ENCODE peak calls at places on chromosomes 16 and 17, in eight cellular contexts. Z is ascending aorta, O is H9, T is neuronal stem cell, K is colonic mucosa, I is kidney, S is right cardiac atrium, G is IMR-90. J is an unnamed sample.

GRCh38 chr17:38749222-38750043 is 1.3 kb upstream of the PCGF2 start:
- DNase-seq in T (peak; percentile 77), K (peak; percentile 93), I (peak; percentile 97), G (peak; percentile 52), O (peak; percentile 93), Z (no peak), S (peak; percentile 96), J (peak; percentile 89)

GRCh38 chr17:50059759-50060273 is 3.9 kb downstream of the ITGA3 start:
- DNase-seq in S (peak; percentile 71), G (peak; percentile 61), Z (peak; percentile 63), K (no peak), T (no peak), I (peak; percentile 81), O (no peak), J (no peak)

GRCh38 chr17:68600123-68600880 is 865 bp downstream of the FAM20A start:
- DNase-seq in G (no peak), T (peak; percentile 44), K (no peak), I (peak; percentile 83), S (peak; percentile 83), Z (no peak), O (peak; percentile 88), J (no peak)

GRCh38 chr17:74380086-74380958 is 13.0 kb downstream of the GPR142 start:
- DNase-seq in G (no peak), O (peak; percentile 36), S (no peak), T (no peak), Z (no peak), K (peak; percentile 74), I (no peak), J (no peak)

GRCh38 chr17:80219013-80219776 is 938 bp downstream of the SGSH start:
- DNase-seq in I (peak; percentile 88), O (peak; percentile 44), S (peak; percentile 88), K (peak; percentile 81), Z (peak; percentile 66), T (no peak), G (peak; percentile 80), J (peak; percentile 77)

GRCh38 chr17:50511058-50511457 is 2.8 kb downstream of the MYCBPAP start:
- DNase-seq in K (no peak), T (no peak), Z (no peak), S (no peak), O (no peak), I (peak; percentile 42), G (peak; percentile 50), J (no peak)

GRCh38 chr16:81904320-81904719 is 107.0 kb downstream of the SDR42E1 start:
- DNase-seq in T (no peak), K (no peak), O (no peak), G (no peak), I (no peak), S (no peak), Z (no peak), J (no peak)

GRCh38 chr17:2084129-2084765 is 29.3 kb downstream of the HIC1 start:
- DNase-seq in G (peak; percentile 53), O (no peak), S (peak; percentile 75), I (no peak), T (no peak), K (peak; percentile 79), Z (no peak), J (no peak)

GRCh38 chr17:62051053-62051452 is 14.0 kb downstream of the MED13 start:
- DNase-seq in K (no peak), G (no peak), I (no peak), O (no peak), S (no peak), T (no peak), Z (no peak), J (no peak)

GRCh38 chr16:29868396-29868795 is 5.4 kb upstream of the CDIPT start:
- DNase-seq in T (no peak), O (no peak), Z (no peak), K (no peak), I (no peak), G (no peak), S (no peak), J (no peak)

GRCh38 chr16:28895609-28896008 is 17.3 kb downstream of the ATP2A1 start:
- DNase-seq in I (no peak), K (no peak), Z (no peak), G (no peak), T (no peak), S (no peak), O (no peak), J (no peak)

GRCh38 chr17:58267347-58268324 is 13.1 kb downstream of the MPO start:
- DNase-seq in K (no peak), G (no peak), Z (no peak), T (no peak), O (no peak), I (no peak), S (no peak), J (no peak)

GRCh38 chr17:38702900-38703741 is 2.0 kb upstream of the MLLT6 start:
- DNase-seq in I (peak; percentile 81), Z (no peak), K (peak; percentile 50), G (no peak), T (no peak), O (peak; percentile 46), S (no peak), J (no peak)

GRCh38 chr16:81645303-81645702 is 133.8 kb upstream of the PLCG2 start:
- DNase-seq in G (peak; percentile 85), O (peak; percentile 51), S (peak; percentile 75), Z (peak; percentile 26), T (no peak), I (peak; percentile 84), K (no peak), J (peak; percentile 87)

GRCh38 chr17:12290207-12290606 is 269.5 kb downstream of the MAP2K4 start:
- DNase-seq in O (no peak), T (no peak), K (no peak), G (no peak), Z (peak; percentile 24), S (no peak), I (no peak), J (no peak)

GRCh38 chr17:81260641-81261040 is 21.5 kb downstream of the NDUFAF8 start:
- DNase-seq in T (no peak), K (no peak), I (no peak), Z (no peak), S (peak; percentile 51), O (no peak), G (no peak), J (no peak)

GRCh38 chr17:81261096-81261495 is 22.0 kb downstream of the NDUFAF8 start:
- DNase-seq in S (peak; percentile 42), O (no peak), Z (no peak), K (no peak), I (no peak), T (no peak), G (no peak), J (no peak)

GRCh38 chr17:81263371-81264181 is 24.5 kb downstream of the NDUFAF8 start:
- DNase-seq in T (no peak), G (no peak), S (peak; percentile 40), I (no peak), K (no peak), Z (no peak), O (no peak), J (no peak)

GRCh38 chr17:81260171-81260570 is 21.1 kb downstream of the NDUFAF8 start:
- DNase-seq in Z (no peak), S (no peak), G (no peak), I (no peak), T (no peak), O (no peak), K (no peak), J (no peak)

GRCh38 chr17:81261582-81262336 is 22.6 kb downstream of the NDUFAF8 start:
- DNase-seq in O (no peak), Z (no peak), K (no peak), G (no peak), T (no peak), I (no peak), S (peak; percentile 39), J (no peak)
- H3K4me1 ChIP-seq in O (no peaks in the 10 kb centered on the region), Z (no peaks in the 10 kb centered on the region), K (no peaks in the 10 kb centered on the region), G (no peaks in the 10 kb centered on the region), T (no peaks in the 10 kb centered on the region), I (no peaks in the 10 kb centered on the region), S (no peaks in the 10 kb centered on the region), J (no peaks in the 10 kb centered on the region)

DNA sequence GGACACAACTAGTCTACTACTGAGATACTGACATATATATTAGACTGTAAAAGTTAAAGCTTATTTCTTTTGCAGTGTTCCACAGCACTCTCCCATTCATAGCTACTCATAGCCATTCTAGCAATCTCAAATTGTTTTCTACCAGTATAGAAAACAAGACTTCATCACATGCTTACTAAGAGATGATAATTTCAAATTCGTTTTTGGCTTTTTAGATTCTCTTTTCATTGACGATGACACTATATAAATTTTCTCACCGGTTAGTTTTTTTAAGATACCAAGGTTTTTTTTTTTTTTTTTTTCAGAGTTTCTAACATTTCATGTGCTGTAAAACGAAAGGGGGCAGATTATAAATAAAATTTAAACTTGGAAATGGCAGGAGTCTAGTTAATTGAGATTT is 17.9 kb downstream of the IKZF3 start:
- DNase-seq in I (no peak), Z (no peak), G (no peak), S (no peak), T (no peak), O (no peak), K (no peak), J (no peak)
- H3K4me1 ChIP-seq in I (peaks cover 2% of the 10 kb centered on the region), Z (no peaks in the 10 kb centered on the region), G (no peaks in the 10 kb centered on the region), S (no peaks in the 10 kb centered on the region), T (no peaks in the 10 kb centered on the region), O (no peaks in the 10 kb centered on the region), K (no peaks in the 10 kb centered on the region), J (no peaks in the 10 kb centered on the region)

GRCh38 chr16:49639739-49640388 is 216.0 kb downstream of the ZNF423 start:
- DNase-seq in S (peak; percentile 87), I (peak; percentile 85), K (peak; percentile 28), Z (no peak), O (no peak), T (peak; percentile 63), G (peak; percentile 77), J (no peak)
- H3K4me1 ChIP-seq in S (peaks cover 10% of the 10 kb centered on the region), I (peaks cover 5% of the 10 kb centered on the region), K (no peaks in the 10 kb centered on the region), Z (peaks cover 37% of the 10 kb centered on the region), O (peaks cover 12% of the 10 kb centered on the region), T (peaks cover 35% of the 10 kb centered on the region), G (peaks cover 31% of the 10 kb centered on the region), J (no peaks in the 10 kb centered on the region)

GRCh38 chr17:72534776-72535175 is 414.0 kb downstream of the SOX9 start:
- DNase-seq in T (no peak), O (no peak), Z (no peak), G (no peak), K (no peak), S (no peak), I (no peak), J (no peak)

GRCh38 chr17:72535779-72536178 is 415.0 kb downstream of the SOX9 start:
- DNase-seq in T (no peak), O (no peak), S (no peak), G (no peak), I (no peak), K (no peak), Z (no peak), J (no peak)

GRCh38 chr17:72534265-72534664 is 413.4 kb downstream of the SOX9 start:
- DNase-seq in T (no peak), Z (no peak), G (no peak), O (no peak), S (no peak), I (no peak), K (no peak), J (no peak)

GRCh38 chr17:72536788-72537187 is 416.0 kb downstream of the SOX9 start:
- DNase-seq in T (no peak), K (no peak), G (no peak), S (no peak), O (no peak), Z (no peak), I (no peak), J (no peak)

DNA sequence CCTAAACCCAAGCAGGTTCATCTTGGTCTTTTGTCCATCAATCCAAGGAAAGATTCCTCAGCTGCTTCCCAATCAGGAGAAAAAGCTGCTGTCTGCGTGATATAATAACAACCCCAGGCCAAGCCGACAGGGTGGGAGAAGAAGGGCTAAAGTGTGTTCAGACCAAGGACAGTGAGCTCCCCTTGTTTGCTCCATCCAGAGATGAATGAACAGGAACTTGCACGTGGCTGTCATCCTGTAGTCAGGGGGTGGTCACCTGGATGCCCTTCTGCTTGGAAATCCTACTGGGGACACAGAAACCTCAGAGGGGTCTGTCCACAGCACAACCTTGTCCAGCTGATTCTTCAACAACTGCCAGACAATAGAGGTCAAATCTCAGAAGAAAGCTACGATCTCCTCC is 414.5 kb downstream of the SOX9 start:
- DNase-seq in G (no peak), Z (no peak), I (no peak), T (no peak), S (no peak), K (no peak), O (no peak), J (no peak)
- H3K4me1 ChIP-seq in G (peaks cover 3% of the 10 kb centered on the region), Z (peaks cover 4% of the 10 kb centered on the region), I (no peaks in the 10 kb centered on the region), T (peaks cover 12% of the 10 kb centered on the region), S (peaks cover 2% of the 10 kb centered on the region), K (peaks cover 3% of the 10 kb centered on the region), O (no peaks in the 10 kb centered on the region), J (no peaks in the 10 kb centered on the region)

J was measured in breast epithelium.